ENCODE peak calls at places on chromosomes 3 and 15, in six cellular contexts. J is memory B cell; B is stimulated activated CD4-positive, alpha-beta T cell treated with anti-CD3 and anti-CD28 coated beads, Interleukin-15, amount 100 ng/mL, for 1 hour; G is EL; A is epithelial cell of esophagus; K is left ventricle myocardium superior. P is an unnamed sample.

GRCh38 chr3:4523710-4524422 is 30.7 kb downstream of the ITPR1 start:
- DNase-seq in J (no peak), B (no peak), G (no peak), A (no peak), K (no peak), P (no peak)

GRCh38 chr3:49805367-49805782 is 2.3 kb downstream of the INKA1 start:
- DNase-seq in J (peak; percentile 54), B (no peak), G (peak; percentile 34), A (peak; percentile 52), K (peak; percentile 92), P (peak; percentile 75)

GRCh38 chr15:33720952-33721351 is 247.3 kb upstream of the CHRM5 start:
- DNase-seq in J (no peak), B (no peak), G (peak; percentile 82), A (peak; percentile 77), K (no peak), P (peak; percentile 15)

GRCh38 chr3:187165144-187165543 is 25.8 kb upstream of the RPL39L start:
- DNase-seq in J (peak; percentile 67), B (peak; percentile 8), G (peak; percentile 60), A (peak; percentile 76), K (no peak), P (no peak)

GRCh38 chr3:111610612-111611054 is 15.5 kb upstream of the ZBED2 start:
- DNase-seq in J (no peak), B (no peak), G (no peak), A (peak; percentile 100), K (no peak), P (no peak)

GRCh38 chr3:184567924-184568590 is 6.5 kb downstream of the EPHB3 start:
- DNase-seq in J (no peak), B (no peak), G (peak; percentile 35), A (no peak), K (no peak), P (no peak)

GRCh38 chr15:22942877-22943276 is 37.3 kb downstream of the CYFIP1 start:
- DNase-seq in J (no peak), B (no peak), G (no peak), A (no peak), K (no peak), P (no peak)

GRCh38 chr15:90883526-90883931 is 775 bp upstream of the FES start:
- DNase-seq in J (no peak), B (no peak), G (peak; percentile 9), A (no peak), K (no peak), P (no peak)

GRCh38 chr15:76161153-76162049 is 101.6 kb downstream of the TMEM266 start:
- DNase-seq in J (no peak), B (no peak), G (no peak), A (no peak), K (no peak), P (peak; percentile 77)

GRCh38 chr3:135412475-135412874 is 553.1 kb upstream of the PPP2R3A start:
- DNase-seq in J (no peak), B (no peak), G (no peak), A (no peak), K (no peak), P (no peak)

GRCh38 chr3:48915296-48915695 is 3.3 kb upstream of the ARIH2 start:
- DNase-seq in J (no peak), B (no peak), G (no peak), A (no peak), K (no peak), P (no peak)

GRCh38 chr3:41836360-41837134 is 125.4 kb downstream of the ULK4 start:
- DNase-seq in J (no peak), B (no peak), G (no peak), A (peak; percentile 27), K (no peak), P (peak; percentile 13)

GRCh38 chr3:31503456-31503855 is 29.3 kb upstream of the STT3B start:
- DNase-seq in J (no peak), B (no peak), G (no peak), A (peak; percentile 72), K (no peak), P (no peak)

GRCh38 chr3:40211579-40211978 is 97.9 kb upstream of the EIF1B start:
- DNase-seq in J (no peak), B (no peak), G (peak; percentile 47), A (peak; percentile 62), K (no peak), P (peak; percentile 63)

GRCh38 chr3:76685858-76686257 is 354.0 kb upstream of the ROBO2 start:
- DNase-seq in J (no peak), B (no peak), G (no peak), A (no peak), K (no peak), P (no peak)

GRCh38 chr3:141530133-141530768 is 43.4 kb downstream of the RASA2 start:
- DNase-seq in J (no peak), B (no peak), G (peak; percentile 82), A (peak; percentile 90), K (no peak), P (peak; percentile 13)

GRCh38 chr3:183498634-183499033 is 56.9 kb downstream of the KLHL6 start:
- DNase-seq in J (no peak), B (no peak), G (no peak), A (no peak), K (no peak), P (no peak)

GRCh38 chr3:100002599-100003350 is 111.5 kb downstream of the FILIP1L start:
- DNase-seq in J (no peak), B (no peak), G (peak; percentile 94), A (peak; percentile 99), K (no peak), P (peak; percentile 81)

GRCh38 chr15:101188517-101189340 is 63.1 kb downstream of the CHSY1 start:
- DNase-seq in J (no peak), B (no peak), G (peak; percentile 87), A (peak; percentile 63), K (peak; percentile 53), P (no peak)

GRCh38 chr3:35739181-35739809 is 100.0 kb downstream of the ARPP21 start:
- DNase-seq in J (no peak), B (no peak), G (no peak), A (no peak), K (no peak), P (no peak)

GRCh38 chr15:59249816-59250215 is 43.2 kb downstream of the LDHAL6B start:
- DNase-seq in J (no peak), B (no peak), G (no peak), A (no peak), K (no peak), P (no peak)

GRCh38 chr15:63791236-63791635 is 42.5 kb downstream of the HERC1 start:
- DNase-seq in J (no peak), B (no peak), G (peak; percentile 11), A (peak; percentile 46), K (no peak), P (no peak)

GRCh38 chr3:43692971-43693370 is 2.2 kb downstream of the ABHD5 start:
- DNase-seq in J (no peak), B (no peak), G (no peak), A (no peak), K (no peak), P (peak; percentile 16)

GRCh38 chr3:29912600-29913288 is 631.9 kb downstream of the RBMS3 start:
- DNase-seq in J (no peak), B (no peak), G (no peak), A (no peak), K (no peak), P (no peak)

GRCh38 chr15:99429681-99430081 is 136.1 kb upstream of the MEF2A start:
- DNase-seq in J (no peak), B (no peak), G (no peak), A (no peak), K (no peak), P (no peak)

GRCh38 chr15:50676799-50677483 is 9.7 kb downstream of the TRPM7 start:
- DNase-seq in J (no peak), B (no peak), G (peak; percentile 82), A (peak; percentile 71), K (no peak), P (peak; percentile 31)

GRCh38 chr15:29822685-29823459 is 604 bp upstream of the TJP1 start:
- DNase-seq in J (no peak), B (no peak), G (peak; percentile 88), A (peak; percentile 85), K (peak; percentile 76), P (peak; percentile 79)

GRCh38 chr15:40163657-40164416 is 3.0 kb downstream of the BUB1B start:
- DNase-seq in J (no peak), B (no peak), G (no peak), A (no peak), K (no peak), P (no peak)

GRCh38 chr3:106097817-106098410 is 229.1 kb upstream of the CBLB start:
- DNase-seq in J (no peak), B (no peak), G (peak; percentile 14), A (no peak), K (no peak), P (no peak)

GRCh38 chr15:41501191-41501917 is 7.7 kb downstream of the ITPKA start:
- DNase-seq in J (no peak), B (no peak), G (no peak), A (peak; percentile 37), K (no peak), P (no peak)